ENCODE peak calls at places on chromosomes 16 and 17, in seven cellular contexts. G, A, K, J, H, F and L are unnamed samples.

GRCh38 chr17:46832945-46833839 is 14.7 kb upstream of the WNT3 start:
- DNase-seq in J (no peak), K (peak; percentile 37), A (no peak), G (no peak), H (peak; percentile 51), F (no peak), L (no peak)

GRCh38 chr16:68083861-68084503 is 1.2 kb upstream of the NFATC3 start:
- DNase-seq in A (no peak), G (peak; percentile 51), H (no peak), F (no peak), K (peak; percentile 63), J (no peak), L (no peak)

GRCh38 chr16:50644730-50645129 is 36.4 kb downstream of the SNX20 start:
- DNase-seq in F (no peak), H (peak; percentile 42), G (no peak), K (no peak), A (no peak), J (no peak), L (peak; percentile 20)

GRCh38 chr16:57689772-57690558 is 4.6 kb upstream of the DRC7 start:
- DNase-seq in J (peak; percentile 36), A (peak; percentile 40), H (no peak), G (no peak), F (no peak), K (no peak), L (no peak)

GRCh38 chr17:28967240-28968135 is 16.2 kb upstream of the PHF12 start:
- DNase-seq in H (no peak), K (peak; percentile 42), F (no peak), J (no peak), A (no peak), G (no peak), L (no peak)

GRCh38 chr17:7862692-7863437 is 5.1 kb downstream of the CYB5D1 start:
- DNase-seq in F (no peak), K (no peak), H (peak; percentile 68), G (no peak), J (peak; percentile 38), A (no peak), L (peak; percentile 52)

GRCh38 chr16:57889960-57890751 is 80.8 kb downstream of the CNGB1 start:
- DNase-seq in A (no peak), G (no peak), F (no peak), H (no peak), J (no peak), K (no peak), L (no peak)

GRCh38 chr16:64846966-64847365 is 274.9 kb downstream of the CDH11 start:
- DNase-seq in A (no peak), J (no peak), H (no peak), K (no peak), F (no peak), G (no peak), L (no peak)

GRCh38 chr17:17779015-17779611 is 57.7 kb downstream of the SREBF1 start:
- DNase-seq in H (peak; percentile 45), K (no peak), F (peak; percentile 43), G (peak; percentile 58), J (no peak), A (no peak), L (no peak)

GRCh38 chr16:86101135-86101911 is 202.4 kb downstream of the IRF8 start:
- DNase-seq in F (no peak), G (no peak), H (no peak), K (no peak), A (no peak), J (no peak), L (no peak)

GRCh38 chr16:69669577-69669976 is 56.8 kb downstream of the NQO1 start:
- DNase-seq in H (no peak), F (no peak), K (no peak), A (no peak), G (no peak), J (no peak), L (no peak)

GRCh38 chr17:73302189-73302588 is 9.6 kb downstream of the CDC42EP4 start:
- DNase-seq in G (no peak), F (no peak), H (no peak), K (no peak), A (no peak), J (no peak), L (no peak)

GRCh38 chr16:23174622-23175021 is 7.9 kb upstream of the SCNN1G start:
- DNase-seq in A (no peak), G (no peak), J (no peak), K (no peak), F (no peak), H (no peak), L (no peak)

GRCh38 chr17:28878981-28879380 is 18.6 kb downstream of the FLOT2 start:
- DNase-seq in J (no peak), F (no peak), A (no peak), H (peak; percentile 36), G (no peak), K (no peak), L (peak; percentile 9)

GRCh38 chr17:68576811-68577551 is 24.2 kb downstream of the FAM20A start:
- DNase-seq in F (peak; percentile 37), A (no peak), J (no peak), H (peak; percentile 52), K (no peak), G (no peak), L (no peak)

GRCh38 chr17:82687375-82687861 is 11.1 kb downstream of the RAB40B start:
- DNase-seq in H (no peak), F (no peak), J (no peak), K (no peak), A (no peak), G (no peak), L (no peak)

GRCh38 chr16:9528680-9529079 is 437.2 kb downstream of the HAPSTR1 start:
- DNase-seq in G (no peak), K (no peak), J (no peak), F (no peak), H (no peak), A (no peak), L (peak; percentile 2)

GRCh38 chr17:79414063-79414462 is 196.8 kb downstream of the RBFOX3 start:
- DNase-seq in K (no peak), J (no peak), G (no peak), F (no peak), H (no peak), A (no peak), L (no peak)

GRCh38 chr17:19753049-19753444 is 4.9 kb upstream of the ALDH3A1 start:
- DNase-seq in F (peak; percentile 66), A (peak; percentile 77), G (peak; percentile 80), K (peak; percentile 86), J (peak; percentile 93), H (no peak), L (peak; percentile 97)

DNA sequence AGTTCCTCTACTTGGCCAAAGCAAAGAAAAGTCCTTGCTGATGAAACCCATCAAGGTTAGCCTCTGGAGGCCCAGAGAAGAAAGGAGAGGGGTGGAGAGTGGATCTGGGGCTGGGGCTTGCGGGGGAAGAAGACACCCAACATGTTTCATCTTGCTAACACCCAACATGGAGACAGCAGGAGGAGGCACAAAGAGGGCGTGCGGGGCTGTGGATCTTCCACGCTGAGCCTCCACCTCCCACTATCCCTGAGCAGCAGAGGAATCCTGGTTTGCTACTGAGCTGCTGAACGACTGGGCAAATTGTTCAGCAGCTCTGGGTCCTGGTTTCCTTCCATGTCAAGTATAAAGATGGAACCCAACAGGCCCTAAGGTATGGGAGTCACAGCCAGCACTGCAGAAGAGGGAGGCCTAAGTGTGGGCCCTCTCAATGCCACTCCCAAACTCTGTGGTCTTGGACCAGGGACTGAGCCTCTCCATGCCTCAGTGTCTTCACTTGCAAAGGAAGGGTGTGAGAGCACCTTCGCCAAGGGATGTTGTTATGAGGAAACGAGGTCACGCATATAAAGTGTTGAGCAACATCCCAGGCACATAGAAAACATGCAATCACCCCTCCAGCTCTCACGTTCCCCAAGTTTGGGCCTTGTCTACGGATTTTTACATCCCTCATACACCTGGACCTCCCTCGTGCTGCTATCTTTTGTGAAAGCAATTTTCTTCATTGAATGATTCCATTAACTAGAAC is 122.5 kb downstream of the XYLT1 start:
- DNase-seq in K (no peak), J (no peak), G (no peak), A (no peak), H (no peak), F (no peak), L (no peak)
- H3K27ac ChIP-seq in K (no peak overlapping the region), J (no peak overlapping the region), G (peak overlapping the region; percentile 15), A (no peak overlapping the region), H (peak overlapping the region; percentile 75), F (no peak overlapping the region), L (no peak overlapping the region)

GRCh38 chr16:52487849-52488457 is 59.0 kb downstream of the TOX3 start:
- DNase-seq in H (no peak), J (no peak), G (no peak), F (no peak), K (no peak), A (no peak), L (no peak)

GRCh38 chr16:52491216-52491615 is 55.7 kb downstream of the TOX3 start:
- DNase-seq in G (no peak), A (no peak), K (no peak), F (no peak), J (no peak), H (no peak), L (no peak)

GRCh38 chr16:52489894-52490293 is 57.0 kb downstream of the TOX3 start:
- DNase-seq in G (no peak), A (no peak), J (no peak), F (no peak), K (no peak), H (no peak), L (no peak)

GRCh38 chr16:52492789-52493357 is 54.1 kb downstream of the TOX3 start:
- DNase-seq in J (no peak), A (no peak), G (no peak), F (no peak), H (no peak), K (no peak), L (no peak)

GRCh38 chr16:52488837-52489289 is 58.1 kb downstream of the TOX3 start:
- DNase-seq in G (no peak), A (no peak), F (no peak), K (no peak), H (no peak), J (no peak), L (no peak)
- H3K4me3 ChIP-seq in G (no peak overlapping the region), A (no peak overlapping the region), F (no peak overlapping the region), K (no peak overlapping the region), H (no peak overlapping the region), J (no peak overlapping the region), L (no peak overlapping the region)

GRCh38 chr17:49510059-49510719 is 15.1 kb downstream of the NGFR start:
- DNase-seq in J (no peak), A (no peak), H (no peak), K (no peak), G (no peak), F (no peak), L (no peak)
- H3K27ac ChIP-seq in J (no peak overlapping the region), A (peak overlapping the region; percentile 92), H (no peak overlapping the region), K (no peak overlapping the region), G (no peak overlapping the region), F (no peak overlapping the region), L (no peak overlapping the region)

DNA sequence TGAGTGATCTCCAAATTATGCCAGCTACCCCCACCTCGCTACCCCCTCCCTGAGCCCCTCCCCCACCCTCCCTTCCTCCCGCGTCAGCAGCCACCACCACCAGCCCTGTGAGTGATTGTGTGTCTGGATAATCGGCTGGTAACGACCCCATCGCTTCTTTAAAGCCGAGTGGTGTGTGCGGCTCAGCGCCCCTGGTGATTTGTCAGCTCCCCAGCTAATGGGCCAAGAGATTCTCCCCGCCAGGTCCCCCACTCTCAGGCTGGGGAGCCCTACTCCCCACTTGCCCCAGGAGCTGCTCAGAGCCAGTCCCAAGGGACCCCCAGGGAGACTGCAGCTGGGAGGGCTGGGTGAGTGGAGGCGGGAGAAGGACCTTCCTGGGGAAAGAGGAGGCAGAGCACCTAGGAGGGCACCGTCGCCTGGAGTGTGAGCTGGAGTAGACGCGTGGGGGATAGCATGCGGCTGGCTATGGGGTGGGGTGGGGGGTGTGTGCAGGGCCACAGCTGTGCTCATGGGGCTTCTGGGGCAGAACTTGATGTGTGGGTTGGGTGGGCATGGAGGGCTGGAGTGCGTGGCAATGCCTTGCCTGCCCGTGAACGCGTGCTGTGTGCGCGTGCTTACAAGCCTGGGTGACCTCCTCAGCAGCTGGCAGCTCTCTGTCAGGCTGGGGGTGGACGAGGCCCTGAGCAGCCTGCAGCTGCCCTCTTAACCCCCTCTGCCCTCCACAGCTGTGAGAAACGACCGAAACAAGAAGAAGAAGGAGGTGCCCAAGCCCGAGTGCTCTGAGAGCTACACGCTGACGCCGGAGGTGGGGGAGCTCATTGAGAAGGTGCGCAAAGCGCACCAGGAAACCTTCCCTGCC is 13.1 kb downstream of the GJD3 start:
- DNase-seq in K (no peak), F (no peak), G (peak; percentile 33), J (no peak), H (no peak), A (no peak), L (no peak)
- H3K4me3 ChIP-seq in K (no peak overlapping the region), F (no peak overlapping the region), G (no peak overlapping the region), J (no peak overlapping the region), H (no peak overlapping the region), A (no peak overlapping the region), L (no peak overlapping the region)